ENCODE peak calls at places on chromosome 19, in nine cellular contexts. D is tibial nerve; G is H9; Q is CD4-positive, alpha-beta memory T cell; V is HCT116; J is left lung; F is ovary; P is small intestine; U is adrenal gland. W is an unnamed sample. For H3K4me1, the result is how much of the 10 kb centered on the place peaks cover.

GRCh38 chr19:17260842-17261325 is 3.7 kb downstream of the USHBP1 start:
- DNase-seq in D (peak), G (peak), Q (peak), V (peak), J (peak), F (peak), P (peak), U (peak), W (peak)

GRCh38 chr19:19643158-19644053 is at the start of gene GMIP:
- DNase-seq in D (peak), G (peak), Q (peak), V (peak), J (peak), F (peak), P (peak), U (peak), W (peak)

GRCh38 chr19:49553451-49554271 is 25.9 kb downstream of the RCN3 start:
- DNase-seq in D (no peak), G (no peak), Q (peak), V (no peak), J (no peak), F (no peak), P (peak), U (peak), W (peak)

GRCh38 chr19:30752201-30752600 is 380.0 kb downstream of the ZNF536 start:
- DNase-seq in D (no peak), G (no peak), Q (no peak), V (no peak), J (no peak), F (no peak), P (no peak), U (no peak), W (no peak)

GRCh38 chr19:53082929-53083328 is 20.3 kb downstream of the ZNF160 start:
- DNase-seq in D (no peak), G (no peak), Q (no peak), V (no peak), J (no peak), F (no peak), P (no peak), U (no peak), W (no peak)

GRCh38 chr19:7442423-7442822 is 46.4 kb downstream of the PEX11G start:
- DNase-seq in D (no peak), G (no peak), Q (no peak), V (no peak), J (no peak), F (no peak), P (no peak), U (peak), W (no peak)

GRCh38 chr19:2419754-2420153 is 7.6 kb downstream of the TIMM13 start:
- DNase-seq in D (no peak), G (no peak), Q (no peak), V (no peak), J (peak), F (no peak), P (no peak), U (no peak), W (no peak)

GRCh38 chr19:15227261-15227660 is 5.0 kb downstream of the EPHX3 start:
- DNase-seq in D (no peak), G (no peak), Q (no peak), V (no peak), J (no peak), F (no peak), P (no peak), U (no peak), W (no peak)

GRCh38 chr19:15869109-15869555 is 28.7 kb downstream of the CYP4F2 start:
- DNase-seq in D (no peak), G (no peak), Q (no peak), V (peak), J (no peak), F (no peak), P (peak), U (peak), W (peak)

GRCh38 chr19:40549007-40549708 is 27.5 kb upstream of the SHKBP1 start:
- DNase-seq in D (no peak), G (peak), Q (peak), V (peak), J (peak), F (peak), P (peak), U (peak), W (peak)

GRCh38 chr19:33226550-33227241 is 1.0 kb upstream of the SLC7A10 start:
- DNase-seq in D (no peak), G (peak), Q (no peak), V (no peak), J (peak), F (no peak), P (no peak), U (no peak), W (peak)

GRCh38 chr19:48329167-48329891 is 4.0 kb downstream of the EMP3 start:
- DNase-seq in D (no peak), G (peak), Q (peak), V (no peak), J (peak), F (no peak), P (peak), U (peak), W (peak)

GRCh38 chr19:17996826-17997316 is 11.1 kb upstream of the ARRDC2 start:
- DNase-seq in D (peak), G (peak), Q (peak), V (peak), J (peak), F (peak), P (peak), U (peak), W (peak)

GRCh38 chr19:56601375-56601774 is 6.3 kb downstream of the ZNF71 start:
- DNase-seq in D (no peak), G (no peak), Q (no peak), V (no peak), J (no peak), F (no peak), P (no peak), U (no peak), W (no peak)

GRCh38 chr19:28468701-28469459 is 744.1 kb downstream of the UQCRFS1 start:
- DNase-seq in D (no peak), G (peak), Q (no peak), V (no peak), J (peak), F (no peak), P (peak), U (no peak), W (peak)

GRCh38 chr19:22088541-22089144 is 36.4 kb downstream of the ZNF257 start:
- DNase-seq in D (no peak), G (no peak), Q (no peak), V (no peak), J (no peak), F (no peak), P (no peak), U (no peak), W (no peak)

GRCh38 chr19:56995298-56995697 is 124.5 kb upstream of the USP29 start:
- DNase-seq in D (no peak), G (no peak), Q (no peak), V (no peak), J (no peak), F (peak), P (no peak), U (peak), W (no peak)

GRCh38 chr19:10126213-10126639 is 6.5 kb upstream of the EIF3G start:
- DNase-seq in D (no peak), G (no peak), Q (no peak), V (no peak), J (no peak), F (no peak), P (no peak), U (no peak), W (no peak)

GRCh38 chr19:10124429-10124828 is 4.7 kb upstream of the EIF3G start:
- DNase-seq in D (no peak), G (no peak), Q (no peak), V (no peak), J (no peak), F (no peak), P (no peak), U (no peak), W (no peak)

GRCh38 chr19:10120538-10121198 is 969 bp upstream of the EIF3G start:
- DNase-seq in D (no peak), G (no peak), Q (no peak), V (no peak), J (no peak), F (peak), P (no peak), U (peak), W (no peak)

GRCh38 chr19:10118960-10119359 is 739 bp downstream of the EIF3G start:
- DNase-seq in D (no peak), G (no peak), Q (no peak), V (no peak), J (no peak), F (no peak), P (no peak), U (peak), W (no peak)

DNA sequence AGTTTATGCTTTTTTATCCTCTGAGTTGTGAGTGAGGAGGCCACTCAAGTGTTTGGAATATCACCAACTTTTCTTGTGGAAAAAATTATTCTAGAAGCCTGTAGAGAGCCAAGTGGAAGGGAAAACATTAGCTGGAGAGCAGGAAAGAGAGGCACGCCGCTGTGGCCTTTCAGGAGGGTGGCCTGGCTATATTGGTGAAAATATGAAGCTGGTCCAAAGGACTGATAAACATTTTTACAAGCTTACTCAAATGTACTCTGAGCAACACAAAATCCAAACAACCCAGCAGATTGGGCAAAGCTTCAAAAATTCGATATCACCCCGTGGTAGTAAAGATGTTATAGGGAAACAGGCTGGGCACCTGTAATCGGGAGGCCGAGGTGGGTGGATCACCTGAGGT is 2.4 kb upstream of the EIF3G start:
- DNase-seq in D (no peak), G (no peak), Q (no peak), V (no peak), J (no peak), F (peak), P (no peak), U (peak), W (no peak)
- H3K4me1 ChIP-seq in D (under half), G (under half), Q (under half), V (under half), J (half or more), F (under half), P (under half), U (under half), W (under half)

GRCh38 chr19:35460608-35461007 is 12.6 kb downstream of the FFAR2 start:
- DNase-seq in D (no peak), G (no peak), Q (no peak), V (no peak), J (no peak), F (no peak), P (no peak), U (no peak), W (no peak)
- H3K4me1 ChIP-seq in D (under half), G (under half), Q (half or more), V (under half), J (half or more), F (under half), P (under half), U (under half), W (under half)

DNA sequence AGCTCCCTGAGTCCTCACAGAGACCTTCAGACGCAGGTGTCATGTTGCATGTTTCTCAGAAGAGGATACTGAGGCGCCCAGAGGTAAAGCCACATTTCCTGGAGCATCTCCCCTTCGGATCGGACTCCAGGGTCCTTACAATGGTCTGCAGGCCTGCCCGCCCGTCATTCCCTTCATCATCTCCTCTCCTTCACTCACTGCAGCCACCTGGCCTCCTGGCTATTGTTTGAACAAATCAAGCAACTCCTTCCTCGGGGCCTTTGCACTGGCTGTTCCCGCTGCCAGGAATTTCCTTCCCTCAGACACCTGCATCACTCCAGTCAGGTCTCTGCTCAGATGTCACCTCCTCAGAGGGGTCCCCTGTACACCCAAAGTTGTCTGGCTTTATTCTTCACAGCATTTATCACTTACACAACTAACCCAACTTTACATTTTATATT is 20.3 kb downstream of the CEACAM16 start:
- DNase-seq in D (no peak), G (peak), Q (no peak), V (no peak), J (no peak), F (no peak), P (no peak), U (no peak), W (no peak)
- H3K4me1 ChIP-seq in D (under half), G (under half), Q (under half), V (under half), J (half or more), F (under half), P (under half), U (under half), W (half or more)

GRCh38 chr19:5123646-5124045 is 154.7 kb downstream of the KDM4B start:
- DNase-seq in D (no peak), G (peak), Q (peak), V (no peak), J (no peak), F (no peak), P (no peak), U (no peak), W (no peak)
- H3K4me1 ChIP-seq in D (under half), G (under half), Q (under half), V (under half), J (under half), F (under half), P (under half), U (under half), W (under half)